ENCODE peak calls at places on chromosomes 1 and 21, in seven cellular contexts. F is mesendoderm, U is mesenchymal stem cell, V is H1, A is neuronal stem cell, O is IMR-90, E is trophoblast cell. D is an unnamed sample. For H3K4me1, the result is how much of the 10 kb centered on the place peaks cover.

GRCh38 chr1:46159516-46159915 is 15.4 kb upstream of the TSPAN1 start:
- DNase-seq in F (no peak), U (no peak), V (no peak), A (no peak), O (no peak), E (no peak), D (no peak)

GRCh38 chr21:28754127-28754611 is 238.5 kb downstream of the LTN1 start:
- DNase-seq in F (peak), U (no peak), V (no peak), A (no peak), O (peak), E (peak), D (no peak)

GRCh38 chr1:35726814-35727433 is 8.2 kb upstream of the C1orf216 start:
- DNase-seq in F (peak), U (peak), V (no peak), A (no peak), O (peak), E (peak), D (peak)

GRCh38 chr1:205045146-205045545 is 2.1 kb downstream of the CNTN2 start:
- DNase-seq in F (no peak), U (no peak), V (no peak), A (no peak), O (no peak), E (no peak), D (no peak)

GRCh38 chr1:4553761-4554160 is 100.6 kb upstream of the AJAP1 start:
- DNase-seq in F (no peak), U (no peak), V (no peak), A (no peak), O (no peak), E (no peak), D (no peak)

GRCh38 chr1:92728687-92729086 is 56.2 kb downstream of the EVI5 start:
- DNase-seq in F (no peak), U (no peak), V (no peak), A (no peak), O (peak), E (no peak), D (no peak)

GRCh38 chr1:64112281-64112680 is 91.1 kb upstream of the UBE2U start:
- DNase-seq in F (no peak), U (peak), V (no peak), A (no peak), O (peak), E (peak), D (no peak)

GRCh38 chr1:2061065-2061778 is 11.0 kb downstream of the PRKCZ start:
- DNase-seq in F (peak), U (no peak), V (no peak), A (no peak), O (no peak), E (no peak), D (no peak)

GRCh38 chr1:244231572-244232315 is 180.7 kb downstream of the ZBTB18 start:
- DNase-seq in F (no peak), U (no peak), V (no peak), A (no peak), O (peak), E (peak), D (no peak)

GRCh38 chr1:204730826-204731459 is 45.4 kb upstream of the LRRN2 start:
- DNase-seq in F (peak), U (no peak), V (no peak), A (no peak), O (no peak), E (no peak), D (no peak)

GRCh38 chr21:38780879-38781278 is 24.9 kb upstream of the ETS2 start:
- DNase-seq in F (no peak), U (peak), V (no peak), A (no peak), O (no peak), E (no peak), D (no peak)

GRCh38 chr1:215992620-215993019 is 425.5 kb downstream of the KCTD3 start:
- DNase-seq in F (peak), U (peak), V (no peak), A (peak), O (peak), E (peak), D (no peak)

GRCh38 chr1:62064831-62065230 is 129.8 kb upstream of the L1TD1 start:
- DNase-seq in F (peak), U (no peak), V (no peak), A (no peak), O (no peak), E (peak), D (no peak)

GRCh38 chr1:172342584-172343245 is 77.8 kb upstream of the C1orf105 start:
- DNase-seq in F (no peak), U (no peak), V (no peak), A (no peak), O (no peak), E (no peak), D (no peak)

GRCh38 chr1:22804333-22804906 is 93.8 kb downstream of the EPHB2 start:
- DNase-seq in F (no peak), U (no peak), V (no peak), A (no peak), O (peak), E (no peak), D (no peak)

GRCh38 chr1:39892611-39893595 is 8.8 kb downstream of the MYCL start:
- DNase-seq in F (peak), U (peak), V (no peak), A (peak), O (peak), E (peak), D (peak)

GRCh38 chr1:172745014-172745413 is 86.1 kb downstream of the FASLG start:
- DNase-seq in F (peak), U (peak), V (no peak), A (peak), O (peak), E (peak), D (no peak)

GRCh38 chr1:44801491-44802305 is 1.5 kb downstream of the PLK3 start:
- DNase-seq in F (no peak), U (peak), V (no peak), A (no peak), O (no peak), E (peak), D (peak)

GRCh38 chr1:206590025-206590834 is 22.0 kb downstream of the EIF2D start:
- DNase-seq in F (peak), U (peak), V (no peak), A (no peak), O (peak), E (peak), D (no peak)

GRCh38 chr21:18550361-18550760 is 146.8 kb upstream of the TMPRSS15 start:
- DNase-seq in F (no peak), U (no peak), V (no peak), A (no peak), O (no peak), E (no peak), D (no peak)

GRCh38 chr21:34791776-34792503 is 123.1 kb downstream of the CLIC6 start:
- DNase-seq in F (no peak), U (no peak), V (no peak), A (no peak), O (no peak), E (no peak), D (peak)

GRCh38 chr21:34205811-34206635 is 132.6 kb downstream of the MRPS6 start:
- DNase-seq in F (no peak), U (no peak), V (no peak), A (no peak), O (no peak), E (no peak), D (no peak)

GRCh38 chr1:230142608-230143209 is 75.7 kb downstream of the GALNT2 start:
- DNase-seq in F (no peak), U (peak), V (no peak), A (no peak), O (no peak), E (no peak), D (no peak)

GRCh38 chr21:34669149-34669879 is 520 bp downstream of the CLIC6 start:
- DNase-seq in F (peak), U (no peak), V (no peak), A (peak), O (no peak), E (no peak), D (no peak)

GRCh38 chr1:211324992-211325775 is 1.4 kb upstream of the TRAF5 start:
- DNase-seq in F (no peak), U (no peak), V (no peak), A (no peak), O (no peak), E (no peak), D (peak)

GRCh38 chr21:38326899-38327298 is 70.1 kb downstream of the KCNJ15 start:
- DNase-seq in F (no peak), U (no peak), V (no peak), A (no peak), O (no peak), E (no peak), D (no peak)

GRCh38 chr1:2854611-2855010 is 53.1 kb upstream of the TTC34 start:
- DNase-seq in F (no peak), U (no peak), V (no peak), A (no peak), O (no peak), E (no peak), D (no peak)

GRCh38 chr1:187655163-187655562 is 826.4 kb downstream of the PLA2G4A start:
- DNase-seq in F (no peak), U (no peak), V (no peak), A (no peak), O (peak), E (peak), D (no peak)

GRCh38 chr21:38170283-38170682 is 86.5 kb upstream of the KCNJ15 start:
- DNase-seq in F (peak), U (peak), V (peak), A (no peak), O (peak), E (peak), D (peak)

GRCh38 chr1:196701144-196701543 is 49.3 kb downstream of the CFH start:
- DNase-seq in F (no peak), U (no peak), V (no peak), A (no peak), O (no peak), E (no peak), D (no peak)
- H3K4me1 ChIP-seq in F (under half), U (under half), V (under half), A (under half), O (under half), E (under half), D (under half)

GRCh38 chr1:234584926-234585325 is 25.1 kb downstream of the IRF2BP2 start:
- DNase-seq in F (no peak), U (peak), V (no peak), A (no peak), O (no peak), E (no peak), D (no peak)
- H4K8ac ChIP-seq in F (no peak), U (no peak), V (no peak), A (no peak), O (no peak), E (no peak), D (no peak)

GRCh38 chr1:78007677-78008341 is 3.1 kb downstream of the DNAJB4 start:
- DNase-seq in F (no peak), U (no peak), V (no peak), A (no peak), O (no peak), E (no peak), D (no peak)
- H2AK5ac ChIP-seq in F (no peak), U (no peak), V (no peak), A (no peak), O (no peak), E (no peak), D (no peak)

GRCh38 chr1:94092210-94092613 is 28.7 kb downstream of the ABCA4 start:
- DNase-seq in F (peak), U (peak), V (no peak), A (no peak), O (peak), E (peak), D (no peak)
- H3K4me1 ChIP-seq in F (under half), U (under half), V (under half), A (under half), O (under half), E (under half), D (under half)

GRCh38 chr1:241610056-241610815 is 29.9 kb downstream of the CHML start:
- DNase-seq in F (peak), U (peak), V (no peak), A (peak), O (peak), E (no peak), D (no peak)
- H4K8ac ChIP-seq in F (no peak), U (no peak), V (no peak), A (no peak), O (no peak), E (no peak), D (no peak)

DNA sequence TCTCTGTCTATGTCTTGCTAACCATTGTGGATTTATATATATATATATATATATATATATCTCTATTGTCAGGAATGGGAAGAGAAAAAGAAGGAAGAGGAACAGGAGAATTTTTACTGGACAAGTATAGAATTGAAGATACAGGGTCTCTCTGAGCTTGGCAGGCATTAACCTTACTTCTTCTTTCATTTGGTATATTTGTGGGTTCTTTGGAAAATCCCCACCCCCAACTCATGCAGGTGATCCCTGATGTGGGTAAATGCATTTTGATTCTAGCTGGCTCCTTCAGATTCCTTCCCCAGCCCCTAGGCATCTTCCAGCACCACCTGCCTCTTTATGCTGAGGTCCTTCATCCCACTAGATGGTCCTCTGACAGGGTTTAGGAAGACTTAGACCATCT is 78.8 kb upstream of the TRABD2B start:
- DNase-seq in F (no peak), U (no peak), V (no peak), A (no peak), O (no peak), E (no peak), D (no peak)
- H2AK5ac ChIP-seq in F (no peak), U (no peak), V (no peak), A (no peak), O (no peak), E (no peak), D (no peak)

D was measured in H9.